ENCODE peak calls at places on chromosomes 11 and 22, in five cellular contexts. Q is CD8-positive, alpha-beta memory T cell; O is HCT116; E is thoracic aorta; V is right cardiac atrium. J is an unnamed sample.

GRCh38 chr11:12199231-12199948 is 89.0 kb downstream of the MICAL2 start:
- DNase-seq in Q (no peak), O (no peak), E (no peak), V (no peak), J (no peak)

GRCh38 chr11:66580803-66581202 is 12.1 kb downstream of the CCDC87 start:
- DNase-seq in Q (no peak), O (no peak), E (no peak), V (peak; percentile 31), J (no peak)

GRCh38 chr11:44776840-44777536 is 50.2 kb downstream of the TSPAN18 start:
- DNase-seq in Q (no peak), O (no peak), E (no peak), V (no peak), J (no peak)

GRCh38 chr22:28171135-28171534 is 252.1 kb upstream of the PITPNB start:
- DNase-seq in Q (no peak), O (no peak), E (no peak), V (no peak), J (no peak)

GRCh38 chr11:131889146-131889577 is 518.7 kb downstream of the NTM start:
- DNase-seq in Q (no peak), O (no peak), E (no peak), V (peak; percentile 66), J (no peak)

GRCh38 chr22:20221421-20222340 is 46.4 kb downstream of the RTN4R start:
- DNase-seq in Q (no peak), O (no peak), E (no peak), V (no peak), J (peak; percentile 52)

GRCh38 chr22:49253656-49254055 is 574.0 kb downstream of the BRD1 start:
- DNase-seq in Q (no peak), O (no peak), E (no peak), V (no peak), J (no peak)

GRCh38 chr11:124669193-124669592 is 4.3 kb downstream of the SIAE start:
- DNase-seq in Q (peak; percentile 44), O (peak; percentile 28), E (no peak), V (no peak), J (peak; percentile 6)

GRCh38 chr11:70073188-70073817 is 4.8 kb upstream of the ANO1 start:
- DNase-seq in Q (no peak), O (no peak), E (no peak), V (no peak), J (no peak)

GRCh38 chr11:47715082-47715669 is at the start of gene AGBL2:
- DNase-seq in Q (peak; percentile 79), O (no peak), E (peak; percentile 26), V (peak; percentile 91), J (peak; percentile 46)

GRCh38 chr11:3193373-3194015 is 25.1 kb downstream of the MRGPRG start:
- DNase-seq in Q (no peak), O (no peak), E (no peak), V (no peak), J (no peak)

GRCh38 chr11:66371627-66372415 is at the start of gene SLC29A2:
- DNase-seq in Q (peak; percentile 74), O (peak; percentile 82), E (no peak), V (peak; percentile 90), J (peak; percentile 73)

GRCh38 chr22:41584881-41585280 is 4.8 kb downstream of the PMM1 start:
- DNase-seq in Q (no peak), O (no peak), E (no peak), V (no peak), J (no peak)

GRCh38 chr11:66548774-66549630 is 2.3 kb downstream of the ACTN3 start:
- DNase-seq in Q (no peak), O (no peak), E (no peak), V (peak; percentile 18), J (no peak)

GRCh38 chr11:90134420-90135003 is at the start of gene NAALAD2:
- DNase-seq in Q (no peak), O (no peak), E (no peak), V (peak; percentile 86), J (peak; percentile 19)
- H3K4me3 ChIP-seq in Q (no peak within 1 kb of the TSS), O (no peak within 1 kb of the TSS), E (peak within 1 kb of the TSS; percentile 75), V (peak within 1 kb of the TSS; percentile 99), J (peak within 1 kb of the TSS; percentile 40)

GRCh38 chr11:76673164-76674142 is 2.9 kb upstream of the LRRC32 start:
- DNase-seq in Q (no peak), O (no peak), E (no peak), V (peak; percentile 28), J (no peak)
- H3K4me1 ChIP-seq in Q (peaks cover 28% of the 10 kb centered on the region), O (no peaks in the 10 kb centered on the region), E (no peaks in the 10 kb centered on the region), V (no peaks in the 10 kb centered on the region), J (peaks cover 3% of the 10 kb centered on the region)

DNA sequence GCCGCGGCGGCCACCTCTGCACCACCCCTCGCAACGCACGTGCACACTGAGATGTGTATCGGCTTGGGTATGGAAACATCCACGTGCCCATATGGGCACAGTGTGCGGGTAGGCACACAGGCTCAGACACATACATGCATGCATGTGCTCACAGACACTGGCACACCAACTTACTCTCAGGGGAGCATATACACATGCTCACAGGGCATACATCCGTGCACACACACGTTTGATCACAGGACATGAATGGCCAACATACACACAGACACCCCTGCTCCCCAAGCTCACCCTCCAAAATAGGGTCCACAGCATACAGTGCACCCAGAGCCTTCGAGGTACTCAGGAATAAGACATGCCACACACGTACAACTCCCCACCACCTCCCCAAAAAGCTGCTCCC is 52.9 kb downstream of the SLC22A12 start:
- DNase-seq in Q (no peak), O (no peak), E (no peak), V (no peak), J (no peak)
- H3K4me3 ChIP-seq in Q (no peak overlapping the region), O (no peak overlapping the region), E (peak overlapping the region; percentile 58), V (peak overlapping the region; percentile 40), J (no peak overlapping the region)

GRCh38 chr22:37235897-37236607 is 8.0 kb downstream of the RAC2 start:
- DNase-seq in Q (no peak), O (no peak), E (no peak), V (no peak), J (no peak)
- H3K4me1 ChIP-seq in Q (peaks cover 99% of the 10 kb centered on the region), O (no peaks in the 10 kb centered on the region), E (no peaks in the 10 kb centered on the region), V (no peaks in the 10 kb centered on the region), J (no peaks in the 10 kb centered on the region)

DNA sequence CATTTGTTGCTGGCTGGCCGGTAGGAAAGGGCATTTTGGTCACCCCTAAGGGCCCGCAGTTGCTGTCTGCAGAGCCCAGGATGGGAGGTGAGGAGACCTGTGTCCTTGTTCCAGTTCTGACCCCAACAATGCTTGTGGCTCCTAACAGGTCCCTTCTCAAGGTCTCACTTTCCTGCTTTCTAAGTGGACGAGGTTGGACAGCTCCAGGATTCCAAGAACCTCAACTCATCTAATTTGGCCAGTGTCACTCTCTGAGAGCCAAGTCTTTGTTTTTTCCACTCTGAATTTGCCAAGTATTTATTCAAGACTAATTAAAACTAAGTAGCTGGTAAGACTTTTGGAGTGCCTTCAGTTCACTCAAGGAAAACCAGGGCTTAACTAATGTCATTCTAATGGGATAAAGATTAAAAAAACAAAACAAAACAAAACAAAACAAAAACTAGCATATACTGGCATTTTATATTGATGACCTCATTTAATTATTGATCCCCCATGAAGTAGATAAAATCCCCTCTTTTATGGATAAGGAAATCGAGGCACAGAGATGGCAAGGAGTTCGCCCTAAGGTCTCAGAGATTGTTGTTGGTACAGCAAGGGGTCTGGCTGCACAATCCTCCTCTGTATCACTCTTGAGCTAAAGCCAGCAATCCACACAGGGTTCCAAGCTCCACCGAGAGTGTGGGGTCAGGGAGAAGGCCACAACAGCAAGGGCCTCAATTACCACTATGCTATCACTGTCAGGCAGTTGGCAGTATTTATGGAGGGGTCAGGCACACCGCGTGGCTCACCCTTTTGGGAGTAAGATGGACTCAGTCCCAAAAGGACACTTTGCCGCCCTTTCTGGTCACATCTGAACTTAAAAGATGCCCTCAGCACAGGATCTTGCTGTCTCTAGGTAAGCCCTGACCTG is 8.1 kb downstream of the SGSM1 start:
- DNase-seq in Q (no peak), O (no peak), E (no peak), V (no peak), J (no peak)
- H3K4me3 ChIP-seq in Q (no peak overlapping the region), O (no peak overlapping the region), E (no peak overlapping the region), V (no peak overlapping the region), J (no peak overlapping the region)

GRCh38 chr11:73333626-73334199 is 25.6 kb downstream of the ARHGEF17 start:
- DNase-seq in Q (no peak), O (no peak), E (no peak), V (no peak), J (no peak)
- H3K4me1 ChIP-seq in Q (no peaks in the 10 kb centered on the region), O (peaks cover 27% of the 10 kb centered on the region), E (peaks cover 54% of the 10 kb centered on the region), V (peaks cover 31% of the 10 kb centered on the region), J (peaks cover 9% of the 10 kb centered on the region)